ENCODE peak calls at places on chromosome 2, in nine cellular contexts. B is tibial artery; I is iPS-NIHi11; R is LoVo; K is stimulated activated CD4-positive, alpha-beta T cell treated with anti-CD3 and anti-CD28 coated beads, TNF-alpha, amount 100 ng/mL, for 4 hours; T is Panc1; E is lower leg skin; V is activated CD4-positive, alpha-beta T cell treated with anti-CD3 and anti-CD28 coated beads, Interleukin-2, amount 50 U/mL, for 48 hours; S is EL. M is an unnamed sample.

GRCh38 chr2:30714811-30715709 is 92.2 kb downstream of the CAPN13 start:
- DNase-seq in B (no peak), V (no peak), I (no peak), S (no peak), K (no peak), E (no peak), T (no peak), R (no peak), M (no peak)

GRCh38 chr2:73035899-73036778 is 35.4 kb downstream of the SFXN5 start:
- DNase-seq in V (no peak), E (no peak), K (no peak), B (no peak), S (no peak), T (no peak), I (peak; percentile 55), R (no peak), M (no peak)

GRCh38 chr2:38601463-38602135 is 1.1 kb downstream of the HNRNPLL start:
- DNase-seq in V (no peak), K (no peak), I (no peak), R (peak; percentile 22), T (no peak), E (peak; percentile 22), B (no peak), S (peak; percentile 48), M (no peak)

GRCh38 chr2:123738643-123739042 is 286.4 kb upstream of the CNTNAP5 start:
- DNase-seq in S (no peak), E (no peak), T (no peak), R (no peak), K (no peak), I (no peak), B (no peak), V (no peak), M (no peak)

GRCh38 chr2:226673314-226673723 is 126.3 kb downstream of the IRS1 start:
- DNase-seq in B (no peak), V (peak; percentile 2), S (peak; percentile 95), K (no peak), E (peak; percentile 65), T (no peak), R (peak; percentile 97), I (no peak), M (peak; percentile 100)

GRCh38 chr2:88396209-88396608 is 56.3 kb downstream of the FOXI3 start:
- DNase-seq in B (no peak), R (no peak), T (no peak), I (no peak), V (no peak), S (no peak), K (no peak), E (no peak), M (no peak)

GRCh38 chr2:38665854-38666577 is at the start of gene GALM:
- DNase-seq in I (peak; percentile 92), S (peak; percentile 95), B (peak; percentile 87), E (peak; percentile 81), R (peak; percentile 90), T (peak; percentile 61), K (no peak), V (peak; percentile 73), M (peak; percentile 74)

GRCh38 chr2:192035731-192036442 is 158.8 kb downstream of the TMEFF2 start:
- DNase-seq in I (no peak), S (peak; percentile 51), T (no peak), E (no peak), R (no peak), V (no peak), K (no peak), B (no peak), M (peak; percentile 15)

GRCh38 chr2:8541636-8542035 is 140.2 kb upstream of the ID2 start:
- DNase-seq in B (no peak), T (no peak), R (no peak), K (no peak), V (no peak), I (no peak), E (no peak), S (no peak), M (no peak)

GRCh38 chr2:38233231-38233983 is 143.7 kb downstream of the ATL2 start:
- DNase-seq in T (no peak), R (no peak), S (peak; percentile 85), I (peak; percentile 12), V (no peak), B (peak; percentile 30), E (peak; percentile 42), K (no peak), M (peak; percentile 68)

M was measured in A172.